ENCODE peak calls at places on chromosomes 3 and 15, in eight cellular contexts. F is activated naive CD8-positive, alpha-beta T cell treated with anti-CD3 and anti-CD28 coated beads for 36 hours; J is NCI-H1930; M is adrenal gland; N is mucosa of gallbladder; X is astrocyte of the spinal cord; P is activated effector memory CD4-positive, alpha-beta T cell treated with Interleukin-2 at 50 U/mL for 16 hours; G is hepatic stellate cell. H is an unnamed sample.

GRCh38 chr3:127083778-127084355 is 101.0 kb downstream of the PLXNA1 start:
- DNase-seq in F (no peak), J (no peak), M (no peak), N (no peak), X (no peak), P (no peak), G (no peak), H (no peak)

GRCh38 chr3:135867911-135868310 is 97.6 kb upstream of the PPP2R3A start:
- DNase-seq in F (no peak), J (no peak), M (no peak), N (no peak), X (no peak), P (no peak), G (no peak), H (no peak)

GRCh38 chr3:48409291-48410201 is 20.3 kb downstream of the PLXNB1 start:
- DNase-seq in F (no peak), J (no peak), M (peak), N (no peak), X (no peak), P (no peak), G (no peak), H (no peak)

GRCh38 chr3:2099028-2099671 is 484 bp downstream of the CNTN4 start:
- DNase-seq in F (no peak), J (no peak), M (no peak), N (no peak), X (no peak), P (no peak), G (no peak), H (no peak)

GRCh38 chr3:179260949-179261765 is 10.2 kb upstream of the KCNMB3 start:
- DNase-seq in F (peak), J (peak), M (peak), N (peak), X (peak), P (peak), G (peak), H (peak)

GRCh38 chr3:134667461-134667860 is 16.6 kb upstream of the KY start:
- DNase-seq in F (no peak), J (no peak), M (no peak), N (no peak), X (no peak), P (no peak), G (no peak), H (no peak)

GRCh38 chr15:61794881-61795280 is 265.4 kb downstream of the VPS13C start:
- DNase-seq in F (no peak), J (no peak), M (no peak), N (no peak), X (peak), P (no peak), G (no peak), H (no peak)

GRCh38 chr3:69761896-69762789 is 22.9 kb downstream of the MITF start:
- DNase-seq in F (no peak), J (no peak), M (no peak), N (no peak), X (peak), P (no peak), G (peak), H (no peak)

GRCh38 chr15:40549894-40550293 is 14.9 kb downstream of the CCDC32 start:
- DNase-seq in F (no peak), J (no peak), M (peak), N (no peak), X (no peak), P (no peak), G (no peak), H (no peak)

GRCh38 chr3:158709666-158710083 is 22.6 kb downstream of the RARRES1 start:
- DNase-seq in F (no peak), J (no peak), M (no peak), N (no peak), X (peak), P (no peak), G (peak), H (no peak)

GRCh38 chr3:137171834-137172603 is 214.2 kb downstream of the IL20RB start:
- DNase-seq in F (no peak), J (no peak), M (no peak), N (no peak), X (no peak), P (no peak), G (no peak), H (no peak)

GRCh38 chr3:176767385-176767784 is 429.9 kb downstream of the TBL1XR1 start:
- DNase-seq in F (no peak), J (no peak), M (no peak), N (peak), X (peak), P (no peak), G (peak), H (no peak)

H was measured in hippocampal formation.